ENCODE peak calls at places on chromosome 11, in four cellular contexts. One of them, this sample, is unnamed.

GRCh38 chr11:117819096-117820040 is 5.2 kb downstream of the FXYD2 start:
- DNase-seq in PC-3: peak; percentile 86
- DNase-seq in hepatocyte: peak; percentile 90
- DNase-seq in GM23248: peak; percentile 61
- DNase-seq in this sample: peak; percentile 39

GRCh38 chr11:45857834-45858492 is 10.7 kb downstream of the CRY2 start:
- DNase-seq in PC-3: no peak
- DNase-seq in hepatocyte: peak; percentile 58
- DNase-seq in GM23248: peak; percentile 98
- DNase-seq in this sample: no peak

GRCh38 chr11:101880208-101880607 is 34.6 kb upstream of the CEP126 start:
- DNase-seq in PC-3: peak; percentile 78
- DNase-seq in hepatocyte: peak; percentile 61
- DNase-seq in GM23248: peak; percentile 67
- DNase-seq in this sample: peak; percentile 42

GRCh38 chr11:61138940-61139339 is 22.3 kb downstream of the VPS37C start:
- DNase-seq in PC-3: no peak
- DNase-seq in hepatocyte: no peak
- DNase-seq in GM23248: peak; percentile 81
- DNase-seq in this sample: no peak

GRCh38 chr11:73204711-73205121 is 13.4 kb upstream of the P2RY2 start:
- DNase-seq in PC-3: no peak
- DNase-seq in hepatocyte: no peak
- DNase-seq in GM23248: no peak
- DNase-seq in this sample: no peak

GRCh38 chr11:59778122-59778521 is 22.9 kb downstream of the STX3 start:
- DNase-seq in PC-3: peak; percentile 65
- DNase-seq in hepatocyte: peak; percentile 79
- DNase-seq in GM23248: peak; percentile 8
- DNase-seq in this sample: no peak

GRCh38 chr11:67022341-67022933 is 497 bp upstream of the SYT12 start:
- DNase-seq in PC-3: peak; percentile 96
- DNase-seq in hepatocyte: no peak
- DNase-seq in GM23248: peak; percentile 57
- DNase-seq in this sample: no peak

GRCh38 chr11:34056672-34057071 is 5.1 kb downstream of the CAPRIN1 start:
- DNase-seq in PC-3: no peak
- DNase-seq in hepatocyte: no peak
- DNase-seq in GM23248: no peak
- DNase-seq in this sample: no peak

GRCh38 chr11:2459016-2459725 is 14.4 kb downstream of the KCNQ1 start:
- DNase-seq in PC-3: no peak
- DNase-seq in hepatocyte: no peak
- DNase-seq in GM23248: no peak
- DNase-seq in this sample: peak; percentile 67

GRCh38 chr11:124170801-124171586 is 12.2 kb upstream of the OR10D3 start:
- DNase-seq in PC-3: peak; percentile 34
- DNase-seq in hepatocyte: no peak
- DNase-seq in GM23248: no peak
- DNase-seq in this sample: no peak

GRCh38 chr11:15884792-15885540 is 471.4 kb downstream of the SOX6 start:
- DNase-seq in PC-3: no peak
- DNase-seq in hepatocyte: peak; percentile 58
- DNase-seq in GM23248: no peak
- DNase-seq in this sample: no peak

GRCh38 chr11:130858215-130858614 is 58.1 kb downstream of the SNX19 start:
- DNase-seq in PC-3: peak; percentile 35
- DNase-seq in hepatocyte: no peak
- DNase-seq in GM23248: no peak
- DNase-seq in this sample: peak; percentile 9

GRCh38 chr11:111264646-111265045 is 19.1 kb downstream of the POU2AF2 start:
- DNase-seq in PC-3: no peak
- DNase-seq in hepatocyte: no peak
- DNase-seq in GM23248: no peak
- DNase-seq in this sample: no peak

GRCh38 chr11:61888043-61888442 is 3.3 kb downstream of the FADS3 start:
- DNase-seq in PC-3: peak; percentile 47
- DNase-seq in hepatocyte: no peak
- DNase-seq in GM23248: peak; percentile 95
- DNase-seq in this sample: no peak

DNA sequence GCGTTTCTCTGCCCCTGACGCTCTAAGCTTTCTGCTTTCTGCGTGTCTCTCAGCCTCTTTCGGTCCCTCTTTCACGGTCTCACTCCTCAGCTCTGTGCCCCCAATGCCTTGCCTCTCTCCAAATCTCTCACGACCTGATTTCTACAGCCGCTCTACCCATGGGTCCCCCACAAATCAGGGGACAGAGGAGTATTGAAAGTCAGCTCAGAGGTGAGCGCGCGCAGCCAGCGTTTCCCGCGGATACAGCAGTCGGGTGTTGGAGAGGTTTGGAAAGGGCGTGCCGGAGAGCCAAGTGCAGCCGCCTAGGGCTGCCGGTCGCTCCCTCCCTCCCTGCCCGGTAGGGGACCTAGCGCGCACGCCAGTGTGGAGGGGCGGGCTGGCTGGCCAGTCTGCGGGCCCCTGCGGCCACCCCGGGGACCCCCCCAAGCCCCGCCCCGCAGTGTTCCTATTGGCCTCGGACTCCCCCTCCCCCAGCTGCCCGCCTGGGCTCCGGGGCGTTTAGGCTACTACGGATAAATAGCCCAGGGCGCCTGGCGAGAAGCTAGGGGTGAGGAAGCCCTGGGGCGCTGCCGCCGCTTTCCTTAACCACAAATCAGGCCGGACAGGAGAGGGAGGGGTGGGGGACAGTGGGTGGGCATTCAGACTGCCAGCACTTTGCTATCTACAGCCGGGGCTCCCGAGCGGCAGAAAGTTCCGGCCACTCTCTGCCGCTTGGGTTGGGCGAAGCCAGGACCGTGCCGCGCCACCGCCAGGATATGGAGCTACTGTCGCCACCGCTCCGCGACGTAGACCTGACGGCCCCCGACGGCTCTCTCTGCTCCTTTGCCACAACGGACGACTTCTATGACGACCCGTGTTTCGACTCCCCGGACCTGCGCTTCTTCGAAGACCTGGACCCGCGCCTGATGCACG is at the start of gene MYOD1:
- DNase-seq in PC-3: no peak
- DNase-seq in hepatocyte: no peak
- DNase-seq in GM23248: peak; percentile 21
- DNase-seq in this sample: no peak
- TF ChIP-seq EZH2 in PC-3: no peak
- TF ChIP-seq EZH2 in hepatocyte: no peak
- TF ChIP-seq EZH2 in GM23248: no peak
- TF ChIP-seq EZH2 in this sample: no peak

GRCh38 chr11:27429740-27430451 is 42.7 kb downstream of the LGR4 start:
- DNase-seq in PC-3: no peak
- DNase-seq in hepatocyte: no peak
- DNase-seq in GM23248: peak; percentile 38
- DNase-seq in this sample: no peak

GRCh38 chr11:27437824-27438594 is 34.6 kb downstream of the LGR4 start:
- DNase-seq in PC-3: no peak
- DNase-seq in hepatocyte: no peak
- DNase-seq in GM23248: peak; percentile 68
- DNase-seq in this sample: no peak

GRCh38 chr11:27438595-27438981 is 34.0 kb downstream of the LGR4 start:
- DNase-seq in PC-3: no peak
- DNase-seq in hepatocyte: no peak
- DNase-seq in GM23248: no peak
- DNase-seq in this sample: no peak

GRCh38 chr11:27431808-27432207 is 40.8 kb downstream of the LGR4 start:
- DNase-seq in PC-3: no peak
- DNase-seq in hepatocyte: no peak
- DNase-seq in GM23248: no peak
- DNase-seq in this sample: no peak

GRCh38 chr11:27433742-27434141 is 38.8 kb downstream of the LGR4 start:
- DNase-seq in PC-3: no peak
- DNase-seq in hepatocyte: no peak
- DNase-seq in GM23248: no peak
- DNase-seq in this sample: no peak
- TF ChIP-seq EZH2phosphoT487 in PC-3: no peak
- TF ChIP-seq EZH2phosphoT487 in hepatocyte: no peak
- TF ChIP-seq EZH2phosphoT487 in GM23248: no peak
- TF ChIP-seq EZH2phosphoT487 in this sample: no peak

GRCh38 chr11:74627381-74627780 is 35.0 kb downstream of the POLD3 start:
- DNase-seq in PC-3: no peak
- DNase-seq in hepatocyte: no peak
- DNase-seq in GM23248: no peak
- DNase-seq in this sample: no peak
- TF ChIP-seq EZH2 in PC-3: no peak
- TF ChIP-seq EZH2 in hepatocyte: no peak
- TF ChIP-seq EZH2 in GM23248: no peak
- TF ChIP-seq EZH2 in this sample: no peak

GRCh38 chr11:74366576-74366975 is 31.7 kb downstream of the PGM2L1 start:
- DNase-seq in PC-3: no peak
- DNase-seq in hepatocyte: no peak
- DNase-seq in GM23248: peak; percentile 57
- DNase-seq in this sample: no peak

GRCh38 chr11:74367881-74368280 is 30.4 kb downstream of the PGM2L1 start:
- DNase-seq in PC-3: no peak
- DNase-seq in hepatocyte: no peak
- DNase-seq in GM23248: no peak
- DNase-seq in this sample: no peak

GRCh38 chr11:74371269-74372039 is 26.8 kb downstream of the PGM2L1 start:
- DNase-seq in PC-3: peak; percentile 94
- DNase-seq in hepatocyte: no peak
- DNase-seq in GM23248: peak; percentile 48
- DNase-seq in this sample: no peak

GRCh38 chr11:74373382-74373781 is 24.9 kb downstream of the PGM2L1 start:
- DNase-seq in PC-3: peak; percentile 29
- DNase-seq in hepatocyte: no peak
- DNase-seq in GM23248: no peak
- DNase-seq in this sample: no peak

GRCh38 chr11:74370122-74370521 is 28.1 kb downstream of the PGM2L1 start:
- DNase-seq in PC-3: peak; percentile 24
- DNase-seq in hepatocyte: no peak
- DNase-seq in GM23248: no peak
- DNase-seq in this sample: no peak
- TF ChIP-seq EZH2phosphoT487 in PC-3: no peak
- TF ChIP-seq EZH2phosphoT487 in hepatocyte: no peak
- TF ChIP-seq EZH2phosphoT487 in GM23248: no peak
- TF ChIP-seq EZH2phosphoT487 in this sample: no peak

GRCh38 chr11:556175-556699 is 4.3 kb downstream of the LMNTD2 start:
- DNase-seq in PC-3: no peak
- DNase-seq in hepatocyte: no peak
- DNase-seq in GM23248: peak; percentile 49
- DNase-seq in this sample: no peak

GRCh38 chr11:558503-558902 is 2.0 kb downstream of the LMNTD2 start:
- DNase-seq in PC-3: no peak
- DNase-seq in hepatocyte: no peak
- DNase-seq in GM23248: no peak
- DNase-seq in this sample: no peak

GRCh38 chr11:557328-558132 is 3.0 kb downstream of the LMNTD2 start:
- DNase-seq in PC-3: no peak
- DNase-seq in hepatocyte: no peak
- DNase-seq in GM23248: no peak
- DNase-seq in this sample: no peak

GRCh38 chr11:555500-556174 is 4.9 kb downstream of the LMNTD2 start:
- DNase-seq in PC-3: no peak
- DNase-seq in hepatocyte: no peak
- DNase-seq in GM23248: no peak
- DNase-seq in this sample: no peak

GRCh38 chr11:556857-557256 is 3.7 kb downstream of the LMNTD2 start:
- DNase-seq in PC-3: no peak
- DNase-seq in hepatocyte: no peak
- DNase-seq in GM23248: no peak
- DNase-seq in this sample: no peak
- TF ChIP-seq EZH2 in PC-3: no peak
- TF ChIP-seq EZH2 in hepatocyte: no peak
- TF ChIP-seq EZH2 in GM23248: no peak
- TF ChIP-seq EZH2 in this sample: no peak

GRCh38 chr11:96109265-96110030 is 185.5 kb upstream of the MTMR2 start:
- DNase-seq in PC-3: no peak
- DNase-seq in hepatocyte: no peak
- DNase-seq in GM23248: peak; percentile 38
- DNase-seq in this sample: no peak
- TF ChIP-seq EZH2phosphoT487 in PC-3: no peak
- TF ChIP-seq EZH2phosphoT487 in hepatocyte: no peak
- TF ChIP-seq EZH2phosphoT487 in GM23248: no peak
- TF ChIP-seq EZH2phosphoT487 in this sample: no peak

GRCh38 chr11:40029406-40029805 is 1430.0 kb downstream of the LRRC4C start:
- DNase-seq in PC-3: no peak
- DNase-seq in hepatocyte: peak; percentile 21
- DNase-seq in GM23248: no peak
- DNase-seq in this sample: no peak

GRCh38 chr11:40037005-40037404 is 1422.4 kb downstream of the LRRC4C start:
- DNase-seq in PC-3: no peak
- DNase-seq in hepatocyte: peak; percentile 33
- DNase-seq in GM23248: no peak
- DNase-seq in this sample: no peak

GRCh38 chr11:40027737-40028136 is 1431.7 kb downstream of the LRRC4C start:
- DNase-seq in PC-3: no peak
- DNase-seq in hepatocyte: no peak
- DNase-seq in GM23248: no peak
- DNase-seq in this sample: peak; percentile 40

GRCh38 chr11:40030867-40031266 is 1428.6 kb downstream of the LRRC4C start:
- DNase-seq in PC-3: no peak
- DNase-seq in hepatocyte: no peak
- DNase-seq in GM23248: no peak
- DNase-seq in this sample: no peak

GRCh38 chr11:40032331-40032730 is 1427.1 kb downstream of the LRRC4C start:
- DNase-seq in PC-3: no peak
- DNase-seq in hepatocyte: no peak
- DNase-seq in GM23248: no peak
- DNase-seq in this sample: no peak
- TF ChIP-seq EZH2 in PC-3: no peak
- TF ChIP-seq EZH2 in hepatocyte: no peak
- TF ChIP-seq EZH2 in GM23248: no peak
- TF ChIP-seq EZH2 in this sample: no peak

DNA sequence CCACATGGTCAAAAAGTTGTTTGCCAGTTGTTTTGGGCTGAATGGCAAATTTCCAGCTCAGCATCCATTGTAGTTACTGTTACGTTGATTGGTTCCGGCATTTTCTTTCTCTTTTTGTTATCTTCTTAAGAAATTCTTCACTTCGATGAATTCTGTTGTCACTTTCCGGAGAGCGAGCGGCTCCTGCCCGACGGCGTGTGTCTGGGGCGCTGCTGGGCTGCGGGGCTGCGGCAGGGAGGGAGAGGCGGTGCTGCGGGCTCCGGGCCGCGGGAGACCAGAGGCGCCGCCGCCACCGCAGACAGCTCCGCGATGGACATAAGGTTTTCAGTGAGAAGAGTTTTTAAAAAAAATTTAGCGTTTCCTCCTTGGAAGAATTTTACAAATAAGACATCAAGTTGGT is 117.4 kb downstream of the RRM1 start:
- DNase-seq in PC-3: no peak
- DNase-seq in hepatocyte: no peak
- DNase-seq in GM23248: no peak
- DNase-seq in this sample: no peak
- TF ChIP-seq EZH2phosphoT487 in PC-3: no peak
- TF ChIP-seq EZH2phosphoT487 in hepatocyte: no peak
- TF ChIP-seq EZH2phosphoT487 in GM23248: no peak
- TF ChIP-seq EZH2phosphoT487 in this sample: no peak